ENCODE peak calls at places on chromosomes 16 and 17, in eight cellular contexts. B, A, T, V, C, F, H and G are unnamed samples.

GRCh38 chr17:64777413-64778101 is 115.5 kb upstream of the SMURF2 start:
- DNase-seq in B (peak), A (peak), V (no peak), C (no peak), H (no peak), F (no peak), T (peak), G (no peak)

GRCh38 chr16:61812251-61812650 is 224.0 kb downstream of the CDH8 start:
- DNase-seq in F (no peak), H (no peak), C (no peak), B (no peak), A (no peak), V (no peak), T (no peak), G (no peak)

GRCh38 chr17:37518816-37519215 is 29.1 kb downstream of the DUSP14 start:
- DNase-seq in T (no peak), C (no peak), B (no peak), F (no peak), A (no peak), V (no peak), H (peak), G (no peak)

GRCh38 chr17:70366421-70366820 is 197.1 kb downstream of the KCNJ2 start:
- DNase-seq in H (no peak), T (no peak), C (no peak), B (no peak), A (no peak), V (no peak), F (peak), G (no peak)

GRCh38 chr17:51362818-51363598 is 102.7 kb downstream of the UTP18 start:
- DNase-seq in A (peak), B (no peak), F (no peak), T (no peak), C (no peak), H (no peak), V (no peak), G (no peak)

GRCh38 chr17:76179496-76180467 is 38.7 kb upstream of the FOXJ1 start:
- DNase-seq in F (no peak), V (no peak), H (peak), A (no peak), C (no peak), B (peak), T (no peak), G (no peak)

GRCh38 chr17:40371261-40371929 is 6.9 kb upstream of the GJD3 start:
- DNase-seq in H (no peak), A (peak), V (no peak), F (peak), B (no peak), T (no peak), C (no peak), G (no peak)

GRCh38 chr17:27873746-27874145 is 19.4 kb downstream of the LYRM9 start:
- DNase-seq in F (no peak), H (peak), A (no peak), V (no peak), C (no peak), T (no peak), B (no peak), G (no peak)

GRCh38 chr17:78597923-78598545 is 20.8 kb upstream of the DNAH17 start:
- DNase-seq in C (no peak), B (peak), F (no peak), V (no peak), H (peak), A (peak), T (no peak), G (no peak)

GRCh38 chr16:73172621-73173312 is 124.8 kb upstream of the ZFHX3 start:
- DNase-seq in C (peak), F (peak), V (no peak), H (peak), A (peak), T (peak), B (peak), G (no peak)

GRCh38 chr16:85462405-85463227 is 150.5 kb upstream of the GSE1 start:
- DNase-seq in A (no peak), T (no peak), H (no peak), F (no peak), B (no peak), V (no peak), C (peak), G (no peak)

GRCh38 chr17:50426814-50427787 is 1.1 kb downstream of the ACSF2 start:
- DNase-seq in C (peak), H (peak), F (peak), B (peak), V (no peak), A (peak), T (peak), G (peak)

GRCh38 chr17:59764292-59764741 is 56.9 kb downstream of the VMP1 start:
- DNase-seq in B (no peak), V (no peak), T (no peak), A (no peak), C (no peak), F (no peak), H (peak), G (no peak)

GRCh38 chr16:88634141-88634993 is 4.0 kb upstream of the IL17C start:
- DNase-seq in A (peak), V (no peak), T (peak), H (peak), C (peak), F (peak), B (peak), G (peak)

GRCh38 chr16:89040861-89041570 is 52.6 kb upstream of the ACSF3 start:
- DNase-seq in H (no peak), A (peak), C (no peak), V (no peak), F (no peak), T (no peak), B (no peak), G (no peak)

GRCh38 chr16:4689864-4690704 is 3.3 kb upstream of the NUDT16L1 start:
- DNase-seq in A (peak), B (no peak), V (no peak), F (no peak), T (no peak), C (no peak), H (no peak), G (no peak)

GRCh38 chr16:28572659-28573510 is 19.2 kb downstream of the SGF29 start:
- DNase-seq in A (no peak), F (no peak), H (peak), C (peak), T (no peak), B (peak), V (no peak), G (no peak)

GRCh38 chr16:67164599-67165061 is at the start of gene HSF4:
- DNase-seq in H (no peak), A (peak), V (no peak), C (peak), T (peak), F (no peak), B (no peak), G (no peak)

GRCh38 chr16:3444032-3444388 is 530 bp downstream of the NAA60 start:
- DNase-seq in B (peak), F (no peak), C (peak), V (no peak), H (peak), A (peak), T (peak), G (no peak)

GRCh38 chr17:33057564-33057963 is 65.9 kb downstream of the SPACA3 start:
- DNase-seq in B (no peak), C (no peak), H (no peak), A (no peak), T (no peak), F (no peak), V (no peak), G (no peak)

GRCh38 chr16:11503566-11503965 is 83.2 kb downstream of the LITAF start:
- DNase-seq in C (no peak), A (no peak), T (no peak), B (no peak), V (no peak), F (no peak), H (no peak), G (no peak)

GRCh38 chr17:42878123-42878880 is 22.3 kb upstream of the G6PC1 start:
- DNase-seq in V (no peak), F (peak), B (no peak), T (no peak), H (no peak), C (no peak), A (no peak), G (no peak)

GRCh38 chr16:89505204-89506112 is 2.7 kb upstream of the SPG7 start:
- DNase-seq in T (peak), C (peak), B (peak), V (peak), A (peak), H (peak), F (no peak), G (peak)

GRCh38 chr16:85492617-85492957 is 120.5 kb upstream of the GSE1 start:
- DNase-seq in F (no peak), T (no peak), V (no peak), A (peak), C (no peak), B (no peak), H (no peak), G (no peak)

GRCh38 chr17:27601975-27602302 is 29.0 kb upstream of the LGALS9 start:
- DNase-seq in F (no peak), B (peak), H (no peak), C (no peak), A (no peak), T (no peak), V (no peak), G (no peak)

GRCh38 chr17:71649986-71650385 is 470.8 kb upstream of the SOX9 start:
- DNase-seq in H (peak), A (no peak), C (no peak), F (no peak), B (no peak), V (no peak), T (no peak), G (no peak)

GRCh38 chr16:69329369-69330285 is 761 bp downstream of the PDF start:
- DNase-seq in V (no peak), A (peak), C (peak), B (no peak), F (no peak), H (no peak), T (peak), G (no peak)

GRCh38 chr17:38451030-38451839 is 23.0 kb downstream of the ARHGAP23 start:
- DNase-seq in H (peak), V (no peak), A (peak), B (peak), C (no peak), F (peak), T (no peak), G (no peak)

GRCh38 chr16:19138601-19139000 is 24.8 kb downstream of the ITPRIPL2 start:
- DNase-seq in H (peak), F (no peak), V (no peak), B (peak), A (peak), T (peak), C (peak), G (no peak)

GRCh38 chr17:49156256-49156655 is 23.7 kb downstream of the B4GALNT2 start:
- DNase-seq in C (no peak), T (no peak), A (no peak), B (no peak), H (no peak), V (no peak), F (no peak), G (no peak)

GRCh38 chr17:2821868-2822267 is 25.6 kb downstream of the RAP1GAP2 start:
- DNase-seq in T (no peak), F (no peak), B (no peak), V (no peak), A (no peak), C (no peak), H (no peak), G (no peak)

GRCh38 chr17:10737168-10737622 is 7.4 kb upstream of the TMEM220 start:
- DNase-seq in B (peak), H (peak), V (no peak), T (peak), A (peak), F (peak), C (peak), G (no peak)

GRCh38 chr16:53692146-53692545 is 11.5 kb downstream of the RPGRIP1L start:
- DNase-seq in T (no peak), H (no peak), B (no peak), C (no peak), F (peak), A (no peak), V (no peak), G (no peak)
- TF ChIP-seq CTCF in T (no peak), H (no peak), B (no peak), C (no peak), F (peak), A (no peak), V (no peak), G (no peak)

GRCh38 chr17:18140648-18141047 is 32.1 kb downstream of the MYO15A start:
- DNase-seq in V (no peak), F (no peak), C (no peak), T (no peak), H (no peak), B (no peak), A (no peak), G (no peak)

GRCh38 chr17:18139498-18139897 is 30.9 kb downstream of the MYO15A start:
- DNase-seq in B (no peak), H (no peak), A (no peak), C (no peak), T (no peak), V (no peak), F (no peak), G (no peak)

GRCh38 chr17:18139092-18139491 is 30.5 kb downstream of the MYO15A start:
- DNase-seq in F (no peak), B (no peak), C (no peak), V (no peak), A (no peak), H (no peak), T (no peak), G (no peak)

GRCh38 chr17:18141210-18141803 is 32.8 kb downstream of the MYO15A start:
- DNase-seq in C (peak), V (no peak), H (peak), B (peak), F (no peak), A (peak), T (peak), G (no peak)

DNA sequence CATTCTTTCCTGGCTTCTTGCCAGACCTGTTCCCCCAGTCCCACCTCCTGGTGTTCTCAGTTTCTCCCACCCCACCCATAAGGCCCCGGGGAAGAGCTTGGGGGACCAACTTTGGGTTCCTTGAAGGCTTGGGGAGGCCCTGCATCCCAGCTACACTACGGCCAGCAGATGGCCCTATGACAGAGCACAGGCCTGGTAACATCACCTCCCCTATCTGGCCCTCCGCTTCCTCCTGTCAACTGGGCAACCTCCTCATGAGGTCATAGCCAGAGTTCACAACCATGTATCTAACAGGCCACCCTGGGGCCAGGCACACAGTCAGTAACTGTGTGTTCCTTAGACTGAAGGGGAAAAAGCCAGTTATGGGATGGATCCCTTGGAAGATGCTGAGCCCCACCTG is 31.4 kb downstream of the MYO15A start:
- DNase-seq in T (no peak), V (no peak), B (peak), A (peak), H (peak), C (peak), F (no peak), G (no peak)
- TF ChIP-seq CTCF in T (no peak), V (no peak), B (peak), A (peak), H (peak), C (no peak), F (peak), G (no peak)

GRCh38 chr17:79915850-79916430 is 76.7 kb upstream of the CBX4 start:
- DNase-seq in T (peak), C (no peak), B (peak), H (peak), A (peak), F (peak), V (no peak), G (no peak)
- TF ChIP-seq CTCF in T (no peak), C (no peak), B (peak), H (peak), A (peak), F (peak), V (peak), G (no peak)

GRCh38 chr16:31357324-31358156 is 2.6 kb downstream of the ITGAX start:
- DNase-seq in T (no peak), H (no peak), V (no peak), B (no peak), A (no peak), C (no peak), F (no peak), G (no peak)
- TF ChIP-seq CTCF in T (no peak), H (no peak), V (no peak), B (no peak), A (no peak), C (no peak), F (no peak), G (no peak)

DNA sequence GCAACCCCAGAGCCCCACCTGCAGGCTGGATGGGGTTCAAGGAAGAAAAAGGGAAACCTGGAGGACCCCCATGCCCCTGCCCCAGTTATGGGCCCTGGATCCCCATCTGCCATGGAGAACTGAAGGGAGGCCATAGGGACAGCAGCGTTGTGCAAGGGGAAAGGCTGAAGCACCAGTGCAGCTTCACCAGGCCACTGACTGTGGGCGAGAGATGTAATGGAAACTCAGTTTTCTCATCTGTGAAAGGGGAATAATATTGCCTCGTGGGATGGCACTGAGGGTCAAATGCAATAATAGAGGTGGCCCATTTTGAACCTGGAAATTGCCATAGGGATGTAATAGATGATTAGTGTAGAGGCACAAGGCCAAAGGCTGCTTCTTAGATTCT is 9.9 kb upstream of the TSPOAP1 start:
- DNase-seq in F (no peak), A (no peak), B (no peak), H (no peak), C (no peak), V (no peak), T (no peak), G (no peak)
- TF ChIP-seq CTCF in F (peak), A (no peak), B (no peak), H (no peak), C (no peak), V (no peak), T (no peak), G (peak)

GRCh38 chr17:80881321-80881720 is 110.3 kb upstream of the CHMP6 start:
- DNase-seq in T (no peak), V (no peak), H (no peak), A (peak), C (no peak), F (no peak), B (no peak), G (no peak)
- TF ChIP-seq CTCF in T (no peak), V (no peak), H (no peak), A (no peak), C (no peak), F (no peak), B (no peak), G (no peak)